ENCODE peak calls at places on chromosomes 5 and 9, in four cellular contexts. E is Panc1, P is Karpas-422, H is mesendoderm. A is an unnamed sample. For H3K4me1, the result is how much of the 10 kb centered on the place peaks cover.

GRCh38 chr5:140253985-140254384 is 48.9 kb downstream of the PFDN1 start:
- DNase-seq in H (no peak), P (no peak), E (no peak), A (no peak)

GRCh38 chr5:125813221-125813974 is 609.8 kb upstream of the GRAMD2B start:
- DNase-seq in P (no peak), E (no peak), H (no peak), A (no peak)

GRCh38 chr5:107092695-107093094 is 578.0 kb downstream of the EFNA5 start:
- DNase-seq in E (no peak), P (no peak), H (no peak), A (no peak)

GRCh38 chr5:32916648-32917047 is 205.5 kb downstream of the NPR3 start:
- DNase-seq in H (peak), P (peak), E (peak), A (peak)

GRCh38 chr9:72442212-72442607 is 77.2 kb upstream of the ZFAND5 start:
- DNase-seq in H (peak), E (no peak), P (no peak), A (no peak)

GRCh38 chr5:191036-191948 is at the start of gene LRRC14B:
- DNase-seq in H (no peak), P (peak), E (no peak), A (no peak)

GRCh38 chr5:72243706-72244105 is 76.3 kb downstream of the MRPS27 start:
- DNase-seq in E (no peak), H (no peak), P (no peak), A (no peak)

GRCh38 chr5:157607371-157608161 is 32.0 kb upstream of the ADAM19 start:
- DNase-seq in H (peak), E (no peak), P (no peak), A (no peak)

GRCh38 chr9:106668534-106668933 is 194.4 kb upstream of the ZNF462 start:
- DNase-seq in H (peak), E (no peak), P (no peak), A (no peak)

GRCh38 chr5:140828402-140828737 is 610 bp downstream of the PCDHA6 start:
- DNase-seq in H (peak), E (no peak), P (no peak), A (no peak)

GRCh38 chr5:65338606-65339151 is 143.0 kb downstream of the ADAMTS6 start:
- DNase-seq in H (no peak), E (no peak), P (no peak), A (no peak)

GRCh38 chr9:36980148-36980974 is 53.7 kb downstream of the PAX5 start:
- DNase-seq in E (no peak), H (peak), P (peak), A (no peak)

GRCh38 chr9:88738708-88739107 is 203.7 kb downstream of the NXNL2 start:
- DNase-seq in P (no peak), E (no peak), H (no peak), A (no peak)

GRCh38 chr5:132204330-132204729 is 23.3 kb downstream of the P4HA2 start:
- DNase-seq in E (no peak), P (no peak), H (no peak), A (no peak)

GRCh38 chr9:106913276-106913675 is 50.3 kb downstream of the ZNF462 start:
- DNase-seq in H (no peak), P (no peak), E (no peak), A (no peak)

GRCh38 chr9:135300346-135301141 is 179.0 kb upstream of the PPP1R26 start:
- DNase-seq in H (peak), P (no peak), E (no peak), A (no peak)

GRCh38 chr5:177402271-177403043 is 2.0 kb upstream of the PFN3 start:
- DNase-seq in H (peak), E (no peak), P (no peak), A (peak)

GRCh38 chr5:135019314-135019713 is 14.7 kb downstream of the PITX1 start:
- DNase-seq in P (peak), H (no peak), E (no peak), A (no peak)

GRCh38 chr9:89497978-89498844 is at the start of gene SEMA4D:
- DNase-seq in H (peak), P (peak), E (no peak), A (peak)

GRCh38 chr5:41112486-41113455 is 41.6 kb upstream of the MROH2B start:
- DNase-seq in H (no peak), E (no peak), P (no peak), A (no peak)

GRCh38 chr9:15222313-15222712 is 84.7 kb downstream of the TTC39B start:
- DNase-seq in P (no peak), H (no peak), E (no peak), A (no peak)

GRCh38 chr5:109550077-109550476 is 139.7 kb upstream of the MAN2A1 start:
- DNase-seq in H (no peak), P (no peak), E (no peak), A (no peak)

GRCh38 chr9:127927457-127928231 is 2.9 kb downstream of the PIP5KL1 start:
- DNase-seq in P (peak), E (no peak), H (peak), A (no peak)

GRCh38 chr5:180802325-180803180 is at the start of gene MGAT1:
- DNase-seq in P (peak), H (peak), E (no peak), A (peak)

GRCh38 chr9:135500071-135500524 is 384 bp upstream of the MRPS2 start:
- DNase-seq in E (no peak), P (no peak), H (no peak), A (no peak)

GRCh38 chr5:18761801-18762200 is 1127.5 kb downstream of the TAF11L14 start:
- DNase-seq in E (no peak), H (no peak), P (no peak), A (no peak)

GRCh38 chr5:53335115-53335514 is 145.3 kb upstream of the FST start:
- DNase-seq in H (peak), P (no peak), E (no peak), A (no peak)

GRCh38 chr9:87554976-87555375 is 57.3 kb downstream of the DAPK1 start:
- DNase-seq in H (no peak), E (no peak), P (no peak), A (no peak)
- H3K4me1 ChIP-seq in H (under half), E (under half), P (under half), A (under half)

GRCh38 chr5:56028708-56029107 is 33.9 kb upstream of the IL6ST start:
- DNase-seq in E (no peak), P (no peak), H (no peak), A (no peak)

GRCh38 chr5:56026863-56027300 is 32.1 kb upstream of the IL6ST start:
- DNase-seq in H (no peak), E (no peak), P (no peak), A (no peak)

GRCh38 chr5:56023296-56023695 is 28.5 kb upstream of the IL6ST start:
- DNase-seq in H (no peak), P (no peak), E (no peak), A (no peak)

GRCh38 chr5:56025303-56025885 is 30.6 kb upstream of the IL6ST start:
- DNase-seq in E (no peak), P (no peak), H (no peak), A (no peak)

DNA sequence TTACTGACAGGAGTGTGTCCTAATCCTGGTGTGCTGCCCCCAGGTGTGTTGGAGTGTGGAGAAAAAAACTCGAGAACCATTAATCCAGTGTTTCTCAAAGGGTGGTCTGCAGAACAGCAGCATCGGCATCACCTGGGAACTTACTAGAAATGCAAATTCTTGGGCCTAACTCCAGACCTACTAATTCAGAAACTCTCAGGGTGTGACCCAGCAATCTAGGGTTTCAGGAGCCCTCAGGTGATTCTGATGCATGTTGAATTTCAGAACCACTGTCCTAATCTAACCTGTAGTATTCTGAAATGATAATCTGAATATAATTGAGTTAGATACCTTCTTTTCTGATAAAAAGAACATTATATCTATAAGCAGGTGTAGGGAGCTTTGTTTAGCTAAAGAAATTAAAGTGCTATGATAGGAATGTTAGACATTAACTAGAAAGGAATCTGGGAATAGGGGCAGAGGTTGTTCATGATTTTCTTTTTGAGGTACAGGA is 30.1 kb upstream of the IL6ST start:
- DNase-seq in P (no peak), H (no peak), E (no peak), A (no peak)
- H3K27ac ChIP-seq in P (no peak), H (no peak), E (no peak), A (no peak)

GRCh38 chr9:70389642-70390266 is 24.7 kb downstream of the KLF9 start:
- DNase-seq in E (no peak), H (peak), P (no peak), A (peak)
- H3K4me3 ChIP-seq in E (no peak), H (no peak), P (no peak), A (no peak)

DNA sequence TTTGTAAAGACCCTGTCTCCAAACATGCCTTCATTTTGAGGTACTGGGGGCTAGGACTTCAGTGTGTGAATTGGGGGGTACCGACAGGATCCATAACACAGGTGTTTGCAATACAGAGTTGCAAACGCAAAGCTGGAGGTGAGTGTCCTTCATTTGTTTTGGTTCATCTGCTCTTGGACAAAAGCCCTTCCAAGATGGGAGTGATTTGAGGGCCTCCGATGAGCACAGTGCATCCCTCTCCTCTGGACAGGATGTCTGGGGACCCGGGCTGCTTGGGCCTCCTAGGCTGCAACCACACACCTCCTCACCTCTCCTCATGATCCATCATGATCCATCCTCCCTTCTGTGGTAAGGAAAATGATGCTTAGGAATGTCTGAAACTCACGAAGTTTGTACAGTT is 23.8 kb downstream of the FGD3 start:
- DNase-seq in E (no peak), H (no peak), P (no peak), A (peak)
- H3K4me1 ChIP-seq in E (under half), H (under half), P (under half), A (under half)

GRCh38 chr5:26940981-26941380 is 97.4 kb downstream of the CDH9 start:
- DNase-seq in P (no peak), E (no peak), H (no peak), A (no peak)

GRCh38 chr5:26945881-26946280 is 92.5 kb downstream of the CDH9 start:
- DNase-seq in E (no peak), P (no peak), H (no peak), A (no peak)

DNA sequence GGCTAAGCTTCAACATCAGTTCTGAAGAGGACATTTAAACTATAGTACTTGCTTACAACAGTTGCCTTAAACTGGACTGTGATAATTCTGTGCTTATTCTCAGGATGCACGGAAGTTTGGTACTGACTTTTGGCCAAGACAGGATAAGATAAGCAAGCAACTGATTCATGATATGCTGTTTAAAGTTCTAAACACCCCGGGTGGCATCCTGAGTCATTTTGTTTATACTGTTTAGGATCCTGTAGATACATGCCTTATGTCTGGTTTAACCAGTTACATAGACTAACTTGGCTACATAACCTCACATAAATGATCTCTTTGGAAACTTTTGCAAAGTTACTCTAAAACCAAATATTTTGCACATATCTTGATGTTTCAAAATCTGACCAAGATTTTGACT is 95.9 kb downstream of the CDH9 start:
- DNase-seq in E (no peak), H (no peak), P (no peak), A (no peak)
- H3K27ac ChIP-seq in E (no peak), H (no peak), P (no peak), A (no peak)

GRCh38 chr9:138023394-138024124 is 146.0 kb downstream of the CACNA1B start:
- DNase-seq in E (no peak), P (no peak), H (peak), A (peak)
- H3K4me3 ChIP-seq in E (peak), P (no peak), H (peak), A (no peak)

A was measured in adrenal gland.